ENCODE peak calls at places on chromosomes 2 and 18, in nine cellular contexts. Z is CD8-positive, alpha-beta memory T cell; P is psoas muscle; K is H1; S is fibroblast of lung; E is thyroid gland; I is CD4-positive, alpha-beta memory T cell; T is uterus; F is adipocyte. H is an unnamed sample. For H3K27me3 and H3K4me1, the result is how much of the 10 kb centered on the place peaks cover.

GRCh38 chr2:234954551-234954992 is 2.8 kb downstream of the SH3BP4 start:
- DNase-seq in Z (no peak), P (no peak), K (no peak), S (peak), E (peak), I (no peak), T (no peak), F (peak), H (no peak)

GRCh38 chr18:25043104-25043503 is 308.9 kb downstream of the ZNF521 start:
- DNase-seq in Z (no peak), P (no peak), K (no peak), S (no peak), E (no peak), I (no peak), T (no peak), F (no peak), H (no peak)

GRCh38 chr2:30366199-30366691 is 80.8 kb upstream of the LCLAT1 start:
- DNase-seq in Z (no peak), P (no peak), K (no peak), S (peak), E (no peak), I (peak), T (no peak), F (peak), H (no peak)

GRCh38 chr2:58620127-58620526 is 379.0 kb upstream of the FANCL start:
- DNase-seq in Z (no peak), P (no peak), K (no peak), S (peak), E (no peak), I (no peak), T (no peak), F (peak), H (no peak)

GRCh38 chr2:161171595-161171929 is 11.3 kb downstream of the TANK start:
- DNase-seq in Z (no peak), P (no peak), K (no peak), S (peak), E (no peak), I (no peak), T (no peak), F (no peak), H (no peak)

GRCh38 chr2:191501390-191502168 is 176.4 kb upstream of the NABP1 start:
- DNase-seq in Z (no peak), P (no peak), K (no peak), S (peak), E (no peak), I (no peak), T (no peak), F (peak), H (no peak)

GRCh38 chr2:114119846-114120348 is 230.0 kb downstream of the ACTR3 start:
- DNase-seq in Z (no peak), P (no peak), K (no peak), S (peak), E (no peak), I (no peak), T (no peak), F (peak), H (no peak)

GRCh38 chr2:158228943-158229508 is 127.3 kb downstream of the UPP2 start:
- DNase-seq in Z (no peak), P (no peak), K (no peak), S (no peak), E (no peak), I (no peak), T (no peak), F (no peak), H (no peak)

GRCh38 chr18:10715791-10716190 is 190.0 kb downstream of the NAPG start:
- DNase-seq in Z (no peak), P (no peak), K (no peak), S (peak), E (peak), I (no peak), T (no peak), F (peak), H (no peak)

GRCh38 chr2:3246928-3247714 is 130.5 kb downstream of the EIPR1 start:
- DNase-seq in Z (no peak), P (no peak), K (no peak), S (no peak), E (no peak), I (no peak), T (no peak), F (no peak), H (no peak)

GRCh38 chr2:98704499-98705332 is 26.2 kb downstream of the MGAT4A start:
- DNase-seq in Z (no peak), P (no peak), K (no peak), S (no peak), E (no peak), I (no peak), T (no peak), F (no peak), H (no peak)

GRCh38 chr2:118846667-118847446 is 591 bp downstream of the EN1 start:
- DNase-seq in Z (no peak), P (peak), K (no peak), S (no peak), E (no peak), I (no peak), T (no peak), F (peak), H (no peak)

GRCh38 chr2:118849226-118850170 is 2.0 kb upstream of the EN1 start:
- DNase-seq in Z (no peak), P (no peak), K (no peak), S (no peak), E (no peak), I (no peak), T (no peak), F (no peak), H (no peak)

GRCh38 chr2:118847447-118848172 is at the start of gene EN1:
- DNase-seq in Z (no peak), P (peak), K (no peak), S (peak), E (no peak), I (no peak), T (no peak), F (peak), H (no peak)

GRCh38 chr2:118850171-118850900 is 2.9 kb upstream of the EN1 start:
- DNase-seq in Z (no peak), P (no peak), K (no peak), S (no peak), E (peak), I (no peak), T (no peak), F (no peak), H (no peak)

DNA sequence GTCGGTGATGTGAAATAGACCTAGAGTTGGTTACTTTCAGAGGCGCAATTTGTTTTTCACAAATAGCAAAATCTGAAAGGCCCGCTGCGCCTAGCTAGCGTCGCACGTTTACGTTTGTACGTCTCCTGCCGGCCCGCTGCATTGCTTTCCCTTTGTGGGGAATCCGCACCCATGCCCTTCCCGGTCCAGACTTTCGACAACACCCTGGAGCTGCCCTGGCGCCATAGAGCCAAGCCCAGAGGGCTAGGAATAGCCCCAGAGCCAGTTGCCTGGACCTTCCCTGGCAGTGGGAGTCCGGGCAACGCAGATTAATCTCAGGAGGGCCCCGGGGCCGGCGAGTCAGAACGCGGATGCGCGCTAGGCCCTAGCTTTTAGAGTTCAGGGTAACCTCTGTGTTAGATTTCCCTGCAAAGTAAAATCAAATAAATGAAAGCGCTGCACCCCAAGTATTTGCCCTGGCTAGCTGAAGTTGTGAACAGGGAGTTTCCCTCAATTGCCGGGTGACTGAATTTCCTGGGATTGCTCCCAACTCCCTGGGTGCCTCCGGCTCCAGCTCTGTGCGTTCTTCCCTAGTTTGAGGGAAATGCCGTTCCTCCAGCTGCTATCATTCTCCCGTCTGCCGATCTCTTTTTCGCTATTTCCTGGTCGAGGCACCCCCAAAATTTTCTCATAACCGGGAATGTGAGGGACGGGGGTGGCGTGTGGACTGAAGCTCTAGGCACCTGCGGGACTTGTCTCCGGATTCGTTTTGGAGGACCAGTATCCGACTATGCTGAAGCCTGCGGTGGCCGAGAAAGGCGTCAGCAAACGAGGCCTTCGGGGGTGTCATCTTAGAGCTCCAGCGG is 1.2 kb upstream of the EN1 start:
- DNase-seq in Z (no peak), P (peak), K (no peak), S (no peak), E (no peak), I (no peak), T (no peak), F (no peak), H (no peak)
- H3K27me3 ChIP-seq in Z (half or more), P (under half), K (half or more), S (half or more), E (half or more), I (under half), T (under half), F (under half), H (half or more)

GRCh38 chr2:120897399-120897798 is 161.7 kb downstream of the GLI2 start:
- DNase-seq in Z (no peak), P (no peak), K (no peak), S (no peak), E (no peak), I (no peak), T (no peak), F (no peak), H (no peak)
- H3K4me1 ChIP-seq in Z (under half), P (under half), K (under half), S (under half), E (under half), I (under half), T (under half), F (under half), H (under half)

DNA sequence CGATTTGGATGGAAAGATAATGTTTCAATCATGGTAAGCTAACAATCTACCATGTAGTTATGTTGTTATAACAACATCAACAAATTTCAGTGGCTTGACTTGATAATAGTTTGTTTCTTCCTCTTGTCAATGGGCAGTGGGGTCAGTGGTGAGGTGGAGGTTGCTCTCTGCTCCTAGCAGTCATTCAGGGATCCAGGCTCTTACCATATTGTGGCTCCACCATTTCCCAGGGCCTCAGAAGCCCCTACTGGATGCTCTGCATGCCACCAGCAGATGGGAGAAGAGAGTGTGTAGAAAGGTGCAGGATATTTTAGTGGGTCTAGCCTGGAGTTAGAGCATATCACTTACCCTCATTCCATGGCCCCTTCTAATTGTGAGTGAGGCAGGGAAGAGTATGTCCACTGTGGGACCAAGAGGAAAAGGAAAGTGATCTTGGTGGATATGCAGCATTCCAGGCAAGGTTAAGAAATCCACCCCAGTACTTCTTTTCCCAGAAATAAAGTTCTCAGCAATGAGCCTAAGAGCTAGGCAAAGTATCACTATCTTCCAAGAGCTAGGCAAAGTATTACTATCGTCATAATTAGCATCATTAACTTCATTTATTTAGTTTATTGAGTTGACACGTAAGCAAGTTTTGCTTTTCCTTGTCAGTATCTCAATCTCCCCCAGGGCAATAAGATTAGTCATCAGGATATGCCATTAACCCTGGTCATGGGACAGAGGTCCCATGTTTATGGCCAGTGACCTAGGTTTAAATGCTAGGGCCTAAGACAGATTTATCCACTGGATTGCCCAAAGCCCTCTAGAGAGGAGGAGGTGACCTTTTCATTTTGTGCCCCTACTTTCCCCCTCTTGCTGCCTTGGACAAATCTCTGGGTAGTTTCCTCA is 4.2 kb upstream of the IWS1 start:
- DNase-seq in Z (no peak), P (no peak), K (no peak), S (no peak), E (no peak), I (no peak), T (no peak), F (no peak), H (no peak)
- H3K27me3 ChIP-seq in Z (under half), P (under half), K (under half), S (under half), E (under half), I (under half), T (under half), F (under half), H (under half)

GRCh38 chr2:8531481-8531880 is 150.4 kb upstream of the ID2 start:
- DNase-seq in Z (no peak), P (no peak), K (no peak), S (no peak), E (no peak), I (no peak), T (no peak), F (no peak), H (no peak)
- H3K4me1 ChIP-seq in Z (under half), P (under half), K (under half), S (under half), E (under half), I (under half), T (under half), F (under half), H (under half)

GRCh38 chr2:120520454-120520853 is 174.5 kb downstream of the INHBB start:
- DNase-seq in Z (no peak), P (no peak), K (no peak), S (no peak), E (no peak), I (no peak), T (no peak), F (no peak), H (no peak)
- H3K27me3 ChIP-seq in Z (under half), P (under half), K (under half), S (under half), E (under half), I (under half), T (under half), F (under half), H (under half)

DNA sequence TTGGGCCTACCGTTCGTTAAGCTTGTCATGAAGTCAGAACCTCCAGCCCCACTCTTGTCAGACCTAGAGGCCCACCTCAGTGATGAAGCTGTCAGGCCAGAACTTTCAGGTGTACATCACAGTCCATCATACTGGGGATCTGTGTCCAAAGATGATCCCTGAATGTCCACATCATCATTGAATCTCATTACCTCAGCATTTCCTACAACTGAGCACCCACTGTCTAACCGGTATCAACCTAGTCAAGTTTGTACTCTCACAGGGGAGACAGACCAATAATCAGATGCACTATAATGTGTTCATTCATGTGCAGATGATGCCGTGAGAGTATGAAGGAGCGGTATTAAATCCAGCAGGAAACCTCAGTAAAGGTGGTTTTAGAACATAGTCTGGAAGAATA is 36.3 kb upstream of the EHBP1 start:
- DNase-seq in Z (no peak), P (no peak), K (no peak), S (no peak), E (no peak), I (no peak), T (no peak), F (no peak), H (no peak)
- H3K4me1 ChIP-seq in Z (under half), P (under half), K (under half), S (under half), E (under half), I (under half), T (under half), F (half or more), H (under half)

GRCh38 chr2:112630268-112630667 is 15.5 kb upstream of the SLC20A1 start:
- DNase-seq in Z (no peak), P (no peak), K (no peak), S (no peak), E (no peak), I (no peak), T (no peak), F (no peak), H (no peak)
- H3K27me3 ChIP-seq in Z (under half), P (under half), K (under half), S (under half), E (under half), I (under half), T (under half), F (under half), H (under half)

DNA sequence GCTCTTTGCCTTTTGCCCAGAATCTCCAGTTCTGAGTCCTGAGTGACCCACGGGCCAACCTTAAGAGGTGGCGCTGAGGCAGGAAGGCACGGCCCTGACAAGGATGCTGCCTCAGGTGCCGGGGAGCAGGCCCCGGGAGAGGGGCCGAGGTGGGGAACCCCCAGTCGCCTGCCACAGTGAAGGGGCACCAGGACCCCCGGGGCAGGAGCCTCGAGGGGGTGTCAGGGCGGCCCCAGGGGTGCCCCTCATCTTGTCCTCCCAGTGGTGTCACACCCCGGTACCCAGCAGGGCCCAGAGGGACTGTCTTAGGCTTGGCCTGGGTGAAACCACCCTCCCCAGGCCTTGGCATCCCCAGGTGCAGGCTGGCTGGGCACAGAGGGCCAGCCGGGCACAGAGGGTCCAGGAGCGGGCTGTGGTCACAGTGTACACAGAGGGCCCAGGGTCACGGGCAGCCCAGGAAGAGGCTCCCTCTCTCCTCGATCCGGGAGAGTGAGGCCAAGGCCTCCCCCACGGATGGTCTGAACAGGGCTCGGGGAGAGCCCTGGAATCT is 1.0 kb downstream of the PDCD1 start:
- DNase-seq in Z (no peak), P (peak), K (no peak), S (no peak), E (no peak), I (no peak), T (peak), F (no peak), H (no peak)
- H3K4me1 ChIP-seq in Z (half or more), P (under half), K (under half), S (under half), E (under half), I (half or more), T (under half), F (under half), H (under half)

DNA sequence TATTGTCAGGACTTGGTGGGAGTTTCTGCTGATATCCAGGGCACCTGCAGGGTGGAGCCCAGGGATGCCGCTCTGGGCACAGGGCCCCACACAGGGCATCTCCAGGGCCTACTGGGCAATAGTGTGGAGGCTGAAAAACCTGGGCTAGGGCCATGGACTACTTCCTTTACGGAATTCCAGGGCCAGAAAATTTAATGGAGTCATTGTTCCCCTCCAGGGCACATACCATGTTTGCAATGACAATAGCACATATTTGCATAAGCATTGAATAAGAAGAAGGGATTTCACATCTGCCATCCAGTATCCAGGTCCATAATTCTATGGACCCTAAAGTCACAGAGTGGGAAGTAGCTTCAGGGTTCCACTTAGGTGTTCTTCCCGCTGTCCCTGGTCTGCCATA is 103.8 kb upstream of the TPO start:
- DNase-seq in Z (no peak), P (no peak), K (no peak), S (no peak), E (no peak), I (no peak), T (no peak), F (no peak), H (no peak)
- H3K27me3 ChIP-seq in Z (under half), P (under half), K (under half), S (under half), E (under half), I (under half), T (under half), F (under half), H (under half)

GRCh38 chr2:168995744-168996143 is 35.4 kb downstream of the ABCB11 start:
- DNase-seq in Z (no peak), P (no peak), K (no peak), S (no peak), E (no peak), I (no peak), T (no peak), F (no peak), H (no peak)
- H3K4me1 ChIP-seq in Z (under half), P (under half), K (under half), S (under half), E (under half), I (under half), T (under half), F (under half), H (under half)

H was measured in iPS DF 6.9.